ENCODE peak calls at places on chromosomes 6 and 20, in four cellular contexts. W is fibroblast of the conjunctiva; Y is stimulated activated CD4-positive, alpha-beta T cell treated with anti-CD3 and anti-CD28 coated beads, TNF-alpha, amount 100 ng/mL, for 1 hour; M is bronchial epithelial cell. B is an unnamed sample.

GRCh38 chr20:53915459-53916172 is 154.8 kb downstream of the BCAS1 start:
- DNase-seq in W (peak; percentile 88), Y (peak; percentile 90), M (peak; percentile 84), B (peak; percentile 96)

GRCh38 chr20:59006864-59007757 is at the start of gene CTSZ:
- DNase-seq in W (peak; percentile 18), Y (no peak), M (no peak), B (peak; percentile 68)

GRCh38 chr20:16283307-16283706 is 289.9 kb downstream of the KIF16B start:
- DNase-seq in W (no peak), Y (no peak), M (no peak), B (peak; percentile 76)

GRCh38 chr20:38878798-38879197 is 47.4 kb upstream of the FAM83D start:
- DNase-seq in W (no peak), Y (no peak), M (peak; percentile 18), B (peak; percentile 14)

GRCh38 chr6:112933947-112934346 is 586.8 kb downstream of the RFPL4B start:
- DNase-seq in W (no peak), Y (no peak), M (peak; percentile 18), B (no peak)

GRCh38 chr20:25283221-25283951 is 35.5 kb downstream of the PYGB start:
- DNase-seq in W (no peak), Y (no peak), M (no peak), B (no peak)

GRCh38 chr20:48627737-48628128 is 200.1 kb downstream of the PREX1 start:
- DNase-seq in W (no peak), Y (no peak), M (no peak), B (no peak)

GRCh38 chr6:1871936-1872335 is 262.2 kb downstream of the FOXC1 start:
- DNase-seq in W (no peak), Y (no peak), M (no peak), B (no peak)

GRCh38 chr20:54140927-54141566 is 32.7 kb downstream of the CYP24A1 start:
- DNase-seq in W (no peak), Y (no peak), M (peak; percentile 90), B (peak; percentile 89)

B was measured in kidney tubule cell.